ENCODE peak calls at places on chromosomes 11 and 22, in four cellular contexts. Y, I, G and F are unnamed samples. For H3K36me3, the result is how much of the 10 kb centered on the place peaks cover.

GRCh38 chr11:3959015-3959917 is 103.8 kb downstream of the STIM1 start:
- DNase-seq in G (no peak), I (no peak), Y (no peak), F (no peak)

GRCh38 chr22:28246392-28246791 is 327.3 kb upstream of the PITPNB start:
- DNase-seq in G (no peak), I (no peak), Y (no peak), F (no peak)

GRCh38 chr22:19943665-19944026 is 2.0 kb upstream of the TXNRD2 start:
- DNase-seq in Y (peak), I (no peak), G (no peak), F (peak)

GRCh38 chr11:1566381-1567051 is 5.6 kb downstream of the DUSP8 start:
- DNase-seq in G (no peak), I (no peak), Y (no peak), F (no peak)

GRCh38 chr11:95230054-95231034 is 658 bp downstream of the SESN3 start:
- DNase-seq in Y (no peak), G (peak), I (peak), F (no peak)

GRCh38 chr11:46912526-46913150 is 5.7 kb downstream of the LRP4 start:
- DNase-seq in G (peak), I (no peak), Y (peak), F (no peak)

GRCh38 chr11:116529681-116530080 is 243.1 kb downstream of the BUD13 start:
- DNase-seq in I (no peak), Y (no peak), G (no peak), F (no peak)

GRCh38 chr11:95262994-95263764 is 32.2 kb upstream of the SESN3 start:
- DNase-seq in G (no peak), I (no peak), Y (no peak), F (no peak)

GRCh38 chr11:472272-472671 is 22.2 kb downstream of the PTDSS2 start:
- DNase-seq in Y (peak), I (no peak), G (no peak), F (no peak)

GRCh38 chr11:10407055-10407454 is 48.0 kb upstream of the AMPD3 start:
- DNase-seq in I (no peak), Y (no peak), G (no peak), F (no peak)

GRCh38 chr11:76270387-76270786 is 64.1 kb upstream of the WNT11 start:
- DNase-seq in Y (no peak), I (no peak), G (no peak), F (no peak)

GRCh38 chr22:42364641-42365336 is 67.4 kb downstream of the NFAM1 start:
- DNase-seq in G (no peak), Y (peak), I (no peak), F (peak)

GRCh38 chr11:1640076-1640946 is 10.7 kb downstream of the KRTAP5-5 start:
- DNase-seq in G (peak), I (peak), Y (peak), F (peak)

GRCh38 chr22:28051787-28052356 is 132.8 kb upstream of the PITPNB start:
- DNase-seq in I (no peak), Y (peak), G (peak), F (peak)

GRCh38 chr11:67468056-67468455 is 995 bp downstream of the TMEM134 start:
- DNase-seq in Y (peak), I (no peak), G (no peak), F (peak)

GRCh38 chr22:45744442-45744841 is 72.8 kb downstream of the ATXN10 start:
- DNase-seq in I (no peak), G (no peak), Y (no peak), F (no peak)
- H3K4me3 ChIP-seq in I (no peak), G (no peak), Y (no peak), F (no peak)

GRCh38 chr11:6608011-6608410 is 4.0 kb downstream of the TAF10 start:
- DNase-seq in Y (no peak), G (no peak), I (no peak), F (no peak)
- H3K36me3 ChIP-seq in Y (under half), G (under half), I (under half), F (half or more)

GRCh38 chr11:127490896-127491295 is 490.3 kb upstream of the KIRREL3 start:
- DNase-seq in G (no peak), Y (no peak), I (no peak), F (no peak)

GRCh38 chr11:127496165-127496564 is 495.6 kb upstream of the KIRREL3 start:
- DNase-seq in Y (no peak), I (no peak), G (no peak), F (no peak)

GRCh38 chr11:127493330-127493729 is 492.8 kb upstream of the KIRREL3 start:
- DNase-seq in G (peak), Y (peak), I (no peak), F (no peak)

GRCh38 chr11:127492025-127492424 is 491.5 kb upstream of the KIRREL3 start:
- DNase-seq in G (no peak), Y (no peak), I (no peak), F (no peak)

DNA sequence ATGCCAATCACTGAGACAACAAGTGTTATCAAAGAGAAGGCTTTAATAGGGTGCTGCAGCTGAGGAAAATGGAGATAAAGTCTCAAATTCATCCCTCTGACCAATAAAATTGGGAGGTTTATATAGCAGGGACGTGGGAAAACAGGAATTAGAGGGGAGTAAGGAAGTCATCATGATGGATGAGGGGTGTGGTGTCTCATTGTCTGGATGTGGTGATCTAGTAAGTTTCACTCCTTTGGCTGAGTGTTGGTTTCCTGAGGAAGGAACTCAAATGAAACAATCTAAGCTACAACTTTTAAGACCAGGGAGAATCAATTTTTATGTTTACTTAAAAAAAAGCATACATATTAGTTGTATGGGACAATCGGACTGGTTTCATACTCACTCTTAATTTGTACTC is 491.0 kb upstream of the KIRREL3 start:
- DNase-seq in G (no peak), I (no peak), Y (no peak), F (no peak)
- H3K4me3 ChIP-seq in G (no peak), I (no peak), Y (no peak), F (no peak)

GRCh38 chr22:50573491-50574382 is 4.5 kb downstream of the CPT1B start:
- DNase-seq in G (no peak), Y (no peak), I (no peak), F (no peak)

GRCh38 chr22:50576806-50577696 is 1.2 kb downstream of the CPT1B start:
- DNase-seq in Y (no peak), G (no peak), I (no peak), F (no peak)

GRCh38 chr22:50574383-50574755 is 3.9 kb downstream of the CPT1B start:
- DNase-seq in I (no peak), G (no peak), Y (no peak), F (no peak)

GRCh38 chr22:50576070-50576469 is 2.2 kb downstream of the CPT1B start:
- DNase-seq in Y (peak), G (peak), I (no peak), F (peak)

DNA sequence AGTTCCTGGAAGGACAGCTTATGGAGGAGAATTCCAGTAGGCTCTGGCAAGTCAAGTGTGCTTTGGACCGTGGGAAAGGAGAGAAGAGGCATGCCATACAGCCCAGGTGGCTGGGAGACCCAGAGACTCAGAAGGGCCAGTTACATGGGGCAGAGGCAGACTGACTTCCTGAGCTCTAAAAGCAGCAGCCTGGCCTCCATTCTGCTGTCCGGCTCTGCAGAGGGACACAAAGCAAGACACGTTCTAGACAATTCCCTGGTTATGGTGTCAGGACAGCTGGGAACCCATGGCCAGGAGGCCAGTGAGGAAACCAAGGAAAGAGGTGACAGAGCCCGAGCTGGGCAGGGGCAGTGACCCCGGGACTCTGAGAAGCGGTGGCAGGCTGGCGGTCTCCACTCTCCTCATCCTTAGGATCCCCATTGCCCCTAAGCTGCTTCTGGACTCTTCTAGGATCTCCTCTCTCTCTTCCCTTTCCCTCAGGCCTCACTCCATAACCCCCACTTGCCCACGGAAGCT is 2.7 kb downstream of the CPT1B start:
- DNase-seq in Y (no peak), G (no peak), I (no peak), F (no peak)
- H3K36me3 ChIP-seq in Y (half or more), G (under half), I (under half), F (under half)

GRCh38 chr11:117580866-117581265 is 216.2 kb downstream of the DSCAML1 start:
- DNase-seq in I (no peak), Y (no peak), G (no peak), F (no peak)

GRCh38 chr11:117582491-117582890 is 214.5 kb downstream of the DSCAML1 start:
- DNase-seq in I (no peak), Y (no peak), G (no peak), F (no peak)

GRCh38 chr11:117583063-117583801 is 213.8 kb downstream of the DSCAML1 start:
- DNase-seq in G (no peak), I (no peak), Y (peak), F (no peak)

GRCh38 chr11:117575856-117576255 is 221.2 kb downstream of the DSCAML1 start:
- DNase-seq in Y (no peak), I (no peak), G (no peak), F (no peak)

GRCh38 chr11:117579148-117579547 is 217.9 kb downstream of the DSCAML1 start:
- DNase-seq in Y (no peak), I (no peak), G (no peak), F (no peak)
- H3K4me3 ChIP-seq in Y (no peak), I (no peak), G (no peak), F (no peak)

GRCh38 chr11:125572916-125573315 is 3.6 kb downstream of the EI24 start:
- DNase-seq in Y (no peak), I (no peak), G (no peak), F (no peak)
- H3K36me3 ChIP-seq in Y (under half), I (under half), G (under half), F (half or more)

GRCh38 chr11:114036156-114036811 is 23.2 kb upstream of the ZBTB16 start:
- DNase-seq in Y (peak), I (peak), G (peak), F (peak)
- H3K4me3 ChIP-seq in Y (peak), I (no peak), G (no peak), F (peak)

GRCh38 chr11:102448869-102449224 is 3.7 kb downstream of the TMEM123 start:
- DNase-seq in G (no peak), Y (no peak), I (no peak), F (no peak)
- H3K36me3 ChIP-seq in G (under half), Y (under half), I (under half), F (under half)

GRCh38 chr22:32416556-32417085 is 4.6 kb upstream of the RTCB start:
- DNase-seq in Y (no peak), I (no peak), G (no peak), F (no peak)
- H3K4me3 ChIP-seq in Y (no peak), I (no peak), G (no peak), F (no peak)